ENCODE peak calls at places on chromosomes 13 and 19, in nine cellular contexts. G is Peyer's patch, Q is heart left ventricle, M is prostate gland, O is suprapubic skin, S is body of pancreas, B is NB4, X is sigmoid colon, D is ovary. V is an unnamed sample.

GRCh38 chr13:51158923-51159322 is 47.8 kb upstream of the C13orf42 start:
- DNase-seq in B (no peak), M (no peak), S (no peak), X (no peak), Q (no peak), O (no peak), D (no peak), G (no peak), V (no peak)

GRCh38 chr13:73794755-73795154 is 339.4 kb downstream of the KLF12 start:
- DNase-seq in Q (no peak), X (no peak), S (no peak), M (no peak), D (no peak), O (no peak), G (no peak), B (no peak), V (no peak)

GRCh38 chr19:2578911-2579677 is 103.2 kb downstream of the GADD45B start:
- DNase-seq in G (peak), O (peak), S (peak), X (peak), M (peak), Q (peak), B (peak), D (peak), V (peak)

GRCh38 chr13:83499286-83499685 is 383.0 kb downstream of the SLITRK1 start:
- DNase-seq in Q (no peak), M (no peak), S (no peak), X (no peak), B (no peak), D (no peak), G (no peak), O (no peak), V (no peak)

GRCh38 chr13:51608857-51609406 is 24.7 kb downstream of the WDFY2 start:
- DNase-seq in G (no peak), D (no peak), O (no peak), B (no peak), X (no peak), M (no peak), S (no peak), Q (no peak), V (no peak)

GRCh38 chr19:1070931-1071791 is 4.2 kb downstream of the ARHGAP45 start:
- DNase-seq in X (no peak), M (no peak), O (peak), S (no peak), G (no peak), B (no peak), D (no peak), Q (no peak), V (no peak)

GRCh38 chr13:59545007-59545406 is 618.7 kb downstream of the DIAPH3 start:
- DNase-seq in G (no peak), B (no peak), M (no peak), Q (no peak), S (no peak), X (no peak), O (no peak), D (no peak), V (no peak)

GRCh38 chr19:16193466-16193865 is 4.2 kb upstream of the AP1M1 start:
- DNase-seq in O (no peak), X (no peak), D (no peak), S (no peak), Q (no peak), B (no peak), G (no peak), M (no peak), V (no peak)

GRCh38 chr13:101449971-101450748 is 2.3 kb upstream of the ITGBL1 start:
- DNase-seq in D (no peak), B (no peak), X (no peak), Q (no peak), S (no peak), M (no peak), O (no peak), G (no peak), V (no peak)

GRCh38 chr13:73119612-73120011 is 60.8 kb downstream of the KLF5 start:
- DNase-seq in B (no peak), G (no peak), D (no peak), X (no peak), M (no peak), O (no peak), Q (no peak), S (no peak), V (no peak)

GRCh38 chr19:1221141-1221903 is 15.7 kb downstream of the STK11 start:
- DNase-seq in O (no peak), X (peak), M (no peak), Q (peak), S (peak), B (no peak), D (peak), G (peak), V (no peak)

GRCh38 chr19:11554160-11554559 is 4.9 kb downstream of the ELOF1 start:
- DNase-seq in G (no peak), O (no peak), X (no peak), D (no peak), Q (no peak), M (no peak), S (no peak), B (no peak), V (no peak)

GRCh38 chr19:51365211-51366049 is 758 bp downstream of the ETFB start:
- DNase-seq in X (peak), M (no peak), D (no peak), G (no peak), B (peak), O (no peak), Q (no peak), S (peak), V (no peak)

GRCh38 chr19:53870485-53870844 is 2.8 kb downstream of the MYADM start:
- DNase-seq in O (peak), D (no peak), X (no peak), G (no peak), M (no peak), S (no peak), Q (no peak), B (peak), V (no peak)

GRCh38 chr19:33208371-33208770 is 14.2 kb downstream of the LRP3 start:
- DNase-seq in G (no peak), M (no peak), X (no peak), O (no peak), B (no peak), D (no peak), S (no peak), Q (no peak), V (no peak)

GRCh38 chr19:33210266-33210940 is 15.2 kb downstream of the SLC7A10 start:
- DNase-seq in G (no peak), D (no peak), Q (no peak), O (no peak), M (no peak), S (no peak), B (no peak), X (no peak), V (no peak)

GRCh38 chr19:33208904-33209843 is 15.0 kb downstream of the LRP3 start:
- DNase-seq in S (no peak), D (peak), G (no peak), O (no peak), B (no peak), M (no peak), Q (no peak), X (peak), V (no peak)

GRCh38 chr19:33207903-33208302 is 13.8 kb downstream of the LRP3 start:
- DNase-seq in X (no peak), Q (no peak), M (no peak), S (no peak), G (no peak), B (no peak), D (no peak), O (no peak), V (no peak)

DNA sequence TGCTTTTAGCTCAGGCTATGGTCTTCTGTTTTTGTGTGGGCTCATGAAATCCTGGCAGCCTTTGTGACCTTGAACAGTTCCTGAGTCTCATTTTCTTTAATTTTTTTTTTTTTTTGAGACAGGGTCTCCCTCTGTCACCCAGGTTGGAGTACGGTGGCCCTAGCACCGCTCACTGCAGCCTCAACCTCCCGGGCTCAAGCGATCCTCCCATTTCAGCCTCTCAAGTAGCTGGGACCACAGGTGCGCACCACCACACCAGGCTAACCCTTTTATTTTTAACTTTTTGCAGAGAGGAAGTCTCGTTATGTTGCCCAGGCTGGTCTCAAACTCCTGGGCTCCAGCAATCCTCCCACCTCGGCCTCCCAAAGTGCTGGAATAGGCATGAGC is 15.7 kb downstream of the LRP3 start:
- DNase-seq in B (no peak), M (no peak), O (no peak), S (no peak), Q (no peak), D (no peak), G (no peak), X (no peak), V (no peak)
- TF ChIP-seq POLR2A in B (no peak), M (no peak), O (no peak), S (no peak), Q (no peak), D (no peak), G (no peak), X (no peak), V (no peak)

GRCh38 chr19:10499550-10500246 is 3.5 kb downstream of the KEAP1 start:
- DNase-seq in O (no peak), S (no peak), G (no peak), X (no peak), B (no peak), D (peak), M (no peak), Q (no peak), V (no peak)
- H3K4me3 ChIP-seq in O (no peak), S (no peak), G (no peak), X (no peak), B (peak), D (no peak), M (no peak), Q (no peak), V (no peak)

DNA sequence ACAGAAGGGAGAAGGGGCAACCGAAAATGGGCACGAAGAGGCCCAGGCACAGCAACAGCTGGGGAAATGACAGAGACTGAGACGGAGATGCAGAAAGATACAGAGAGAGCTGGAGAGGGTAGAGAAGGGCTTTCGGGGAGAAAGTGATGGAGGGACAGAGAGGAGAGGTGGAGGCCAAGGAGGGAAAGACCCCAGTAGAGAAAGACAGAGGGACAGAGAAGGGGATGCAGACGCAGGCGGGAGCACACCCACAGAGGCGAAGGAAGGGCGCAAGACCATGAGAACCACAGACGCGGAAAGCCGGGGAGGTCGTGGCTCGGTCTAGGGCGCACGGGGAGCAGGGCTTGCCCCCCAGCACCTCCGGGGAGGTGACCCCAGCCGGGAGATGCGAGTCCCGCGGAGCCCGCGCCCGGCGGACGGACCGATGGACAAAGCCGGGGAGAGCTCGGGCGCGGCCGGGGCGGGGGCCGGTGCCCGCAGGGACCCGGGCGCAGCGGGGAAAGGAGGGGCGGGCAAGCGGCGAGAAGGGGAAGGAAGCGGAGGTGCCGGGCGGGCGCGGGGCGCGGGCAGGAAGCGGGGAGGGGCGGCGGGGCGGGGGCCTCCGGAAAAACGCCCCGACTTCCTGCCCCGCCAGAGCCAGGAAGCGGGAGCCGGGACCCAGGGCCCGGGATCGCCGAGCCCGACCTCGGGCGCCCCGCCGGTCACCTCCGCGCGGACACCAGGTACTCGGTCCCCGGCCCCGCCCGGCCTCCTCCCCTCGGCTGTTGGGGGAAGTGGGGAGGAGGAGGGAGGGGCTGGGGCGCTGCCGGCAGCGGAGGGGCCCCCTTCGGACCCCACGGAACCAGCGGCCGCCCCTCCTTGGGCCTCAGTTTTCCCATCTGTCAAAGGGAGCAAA is at the start of gene ARHGEF1:
- DNase-seq in O (peak), S (peak), Q (peak), M (no peak), D (peak), B (peak), X (peak), G (peak), V (no peak)
- TF ChIP-seq POLR2A in O (no peak), S (no peak), Q (no peak), M (peak), D (no peak), B (no peak), X (no peak), G (peak), V (no peak)

GRCh38 chr19:4815426-4816387 is 15.8 kb downstream of the TICAM1 start:
- DNase-seq in M (peak), O (peak), G (peak), D (peak), S (peak), B (peak), Q (peak), X (peak), V (peak)

GRCh38 chr19:4811328-4812131 is 20.0 kb downstream of the TICAM1 start:
- DNase-seq in Q (peak), G (peak), S (peak), B (peak), O (peak), X (peak), M (peak), D (peak), V (peak)

GRCh38 chr19:4817467-4818277 is 13.8 kb downstream of the TICAM1 start:
- DNase-seq in Q (peak), G (no peak), O (no peak), M (no peak), D (no peak), X (no peak), S (no peak), B (no peak), V (no peak)

GRCh38 chr19:4816388-4817165 is 14.9 kb downstream of the TICAM1 start:
- DNase-seq in X (no peak), G (no peak), Q (no peak), S (no peak), B (no peak), M (no peak), O (no peak), D (peak), V (no peak)

GRCh38 chr19:4814625-4815425 is 16.7 kb downstream of the TICAM1 start:
- DNase-seq in M (no peak), G (no peak), O (no peak), Q (no peak), S (no peak), D (no peak), B (no peak), X (no peak), V (no peak)
- H3K4me3 ChIP-seq in M (no peak), G (no peak), O (no peak), Q (no peak), S (no peak), D (no peak), B (no peak), X (no peak), V (no peak)

GRCh38 chr13:49304356-49304755 is 56.6 kb downstream of the CDADC1 start:
- DNase-seq in S (no peak), G (no peak), X (no peak), D (no peak), M (no peak), Q (no peak), B (no peak), O (no peak), V (no peak)

GRCh38 chr13:49304763-49305695 is 57.3 kb downstream of the CDADC1 start:
- DNase-seq in G (no peak), B (no peak), D (no peak), S (no peak), Q (no peak), X (no peak), M (no peak), O (no peak), V (no peak)

GRCh38 chr13:49302817-49303216 is 55.1 kb downstream of the CDADC1 start:
- DNase-seq in Q (no peak), S (no peak), M (no peak), X (no peak), D (no peak), B (no peak), O (no peak), G (no peak), V (no peak)

GRCh38 chr13:49302222-49302621 is 54.5 kb downstream of the CDADC1 start:
- DNase-seq in Q (no peak), G (no peak), X (no peak), B (no peak), D (no peak), O (no peak), M (no peak), S (no peak), V (no peak)

GRCh38 chr13:49303533-49304252 is 56.0 kb downstream of the CDADC1 start:
- DNase-seq in O (no peak), M (no peak), G (no peak), S (peak), D (no peak), Q (no peak), B (no peak), X (peak), V (no peak)
- TF ChIP-seq POLR2A in O (no peak), M (no peak), G (no peak), S (no peak), D (no peak), Q (no peak), B (no peak), X (no peak), V (no peak)

GRCh38 chr13:77915676-77916075 is 3.0 kb downstream of the EDNRB start:
- DNase-seq in G (no peak), X (no peak), B (no peak), Q (no peak), D (no peak), O (no peak), M (no peak), S (no peak), V (no peak)
- H3K4me3 ChIP-seq in G (peak), X (no peak), B (no peak), Q (peak), D (no peak), O (peak), M (no peak), S (no peak), V (no peak)

GRCh38 chr19:18006895-18007604 is 920 bp upstream of the ARRDC2 start:
- DNase-seq in S (peak), Q (peak), G (peak), B (peak), D (peak), M (peak), O (peak), X (peak), V (peak)
- TF ChIP-seq POLR2A in S (no peak), Q (no peak), G (peak), B (no peak), D (no peak), M (peak), O (no peak), X (no peak), V (no peak)